ENCODE peak calls at places on chromosome 1, in eight cellular contexts. One of them, this sample, is unnamed.

GRCh38 chr1:41242645-41243171 is 602 bp upstream of the SCMH1 start:
- DNase-seq in upper lobe of right lung: no peak
- DNase-seq in NCI-H1092: no peak
- DNase-seq in iris pigment epithelial cell: no peak
- DNase-seq in T-helper 1 cell: no peak
- DNase-seq in naive thymus-derived CD4-positive, alpha-beta T cell: no peak
- DNase-seq in non-pigmented ciliary epithelial cell: no peak
- DNase-seq in HFF-Myc: no peak
- DNase-seq in this sample: no peak

GRCh38 chr1:41371630-41372599 is 10.7 kb downstream of the FOXO6 start:
- DNase-seq in upper lobe of right lung: peak
- DNase-seq in non-pigmented ciliary epithelial cell: no peak
- DNase-seq in HFF-Myc: peak
- DNase-seq in T-helper 1 cell: no peak
- DNase-seq in naive thymus-derived CD4-positive, alpha-beta T cell: no peak
- DNase-seq in iris pigment epithelial cell: no peak
- DNase-seq in NCI-H1092: peak
- DNase-seq in this sample: no peak

GRCh38 chr1:53693773-53694717 is 44.9 kb downstream of the GLIS1 start:
- DNase-seq in NCI-H1092: no peak
- DNase-seq in upper lobe of right lung: no peak
- DNase-seq in naive thymus-derived CD4-positive, alpha-beta T cell: no peak
- DNase-seq in T-helper 1 cell: no peak
- DNase-seq in HFF-Myc: peak
- DNase-seq in non-pigmented ciliary epithelial cell: no peak
- DNase-seq in iris pigment epithelial cell: peak
- DNase-seq in this sample: no peak

GRCh38 chr1:73781257-73781656 is 416.7 kb downstream of the LRRIQ3 start:
- DNase-seq in upper lobe of right lung: no peak
- DNase-seq in non-pigmented ciliary epithelial cell: no peak
- DNase-seq in naive thymus-derived CD4-positive, alpha-beta T cell: no peak
- DNase-seq in HFF-Myc: no peak
- DNase-seq in NCI-H1092: no peak
- DNase-seq in T-helper 1 cell: no peak
- DNase-seq in iris pigment epithelial cell: peak
- DNase-seq in this sample: no peak

GRCh38 chr1:30005972-30006619 is 717.3 kb downstream of the MATN1 start:
- DNase-seq in naive thymus-derived CD4-positive, alpha-beta T cell: no peak
- DNase-seq in T-helper 1 cell: no peak
- DNase-seq in non-pigmented ciliary epithelial cell: no peak
- DNase-seq in iris pigment epithelial cell: no peak
- DNase-seq in NCI-H1092: no peak
- DNase-seq in HFF-Myc: no peak
- DNase-seq in upper lobe of right lung: no peak
- DNase-seq in this sample: no peak

GRCh38 chr1:167455786-167456446 is 62.4 kb downstream of the CD247 start:
- DNase-seq in iris pigment epithelial cell: no peak
- DNase-seq in NCI-H1092: no peak
- DNase-seq in T-helper 1 cell: peak
- DNase-seq in upper lobe of right lung: no peak
- DNase-seq in non-pigmented ciliary epithelial cell: no peak
- DNase-seq in naive thymus-derived CD4-positive, alpha-beta T cell: no peak
- DNase-seq in HFF-Myc: no peak
- DNase-seq in this sample: peak

GRCh38 chr1:91768786-91769697 is 116.9 kb downstream of the TGFBR3 start:
- DNase-seq in HFF-Myc: no peak
- DNase-seq in T-helper 1 cell: no peak
- DNase-seq in non-pigmented ciliary epithelial cell: no peak
- DNase-seq in upper lobe of right lung: no peak
- DNase-seq in NCI-H1092: no peak
- DNase-seq in naive thymus-derived CD4-positive, alpha-beta T cell: no peak
- DNase-seq in iris pigment epithelial cell: peak
- DNase-seq in this sample: no peak

GRCh38 chr1:96955307-96956012 is 233.9 kb downstream of the PTBP2 start:
- DNase-seq in upper lobe of right lung: no peak
- DNase-seq in T-helper 1 cell: no peak
- DNase-seq in NCI-H1092: no peak
- DNase-seq in naive thymus-derived CD4-positive, alpha-beta T cell: no peak
- DNase-seq in non-pigmented ciliary epithelial cell: no peak
- DNase-seq in iris pigment epithelial cell: no peak
- DNase-seq in HFF-Myc: no peak
- DNase-seq in this sample: no peak

GRCh38 chr1:88088481-88088880 is 595.6 kb upstream of the PKN2 start:
- DNase-seq in naive thymus-derived CD4-positive, alpha-beta T cell: no peak
- DNase-seq in NCI-H1092: no peak
- DNase-seq in upper lobe of right lung: no peak
- DNase-seq in T-helper 1 cell: no peak
- DNase-seq in HFF-Myc: no peak
- DNase-seq in non-pigmented ciliary epithelial cell: no peak
- DNase-seq in iris pigment epithelial cell: no peak
- DNase-seq in this sample: no peak

GRCh38 chr1:10901091-10901893 is 104.8 kb upstream of the CASZ1 start:
- DNase-seq in T-helper 1 cell: no peak
- DNase-seq in naive thymus-derived CD4-positive, alpha-beta T cell: no peak
- DNase-seq in NCI-H1092: no peak
- DNase-seq in iris pigment epithelial cell: no peak
- DNase-seq in HFF-Myc: no peak
- DNase-seq in non-pigmented ciliary epithelial cell: no peak
- DNase-seq in upper lobe of right lung: peak
- DNase-seq in this sample: no peak

GRCh38 chr1:97901017-97901658 is 19.7 kb downstream of the DPYD start:
- DNase-seq in non-pigmented ciliary epithelial cell: no peak
- DNase-seq in upper lobe of right lung: no peak
- DNase-seq in T-helper 1 cell: no peak
- DNase-seq in NCI-H1092: no peak
- DNase-seq in iris pigment epithelial cell: peak
- DNase-seq in naive thymus-derived CD4-positive, alpha-beta T cell: no peak
- DNase-seq in HFF-Myc: no peak
- DNase-seq in this sample: no peak

GRCh38 chr1:36352910-36353878 is 29.7 kb upstream of the EVA1B start:
- DNase-seq in naive thymus-derived CD4-positive, alpha-beta T cell: no peak
- DNase-seq in NCI-H1092: no peak
- DNase-seq in upper lobe of right lung: no peak
- DNase-seq in T-helper 1 cell: no peak
- DNase-seq in iris pigment epithelial cell: peak
- DNase-seq in HFF-Myc: no peak
- DNase-seq in non-pigmented ciliary epithelial cell: no peak
- DNase-seq in this sample: no peak

GRCh38 chr1:244802041-244802440 is 33.4 kb upstream of the COX20 start:
- DNase-seq in non-pigmented ciliary epithelial cell: no peak
- DNase-seq in NCI-H1092: no peak
- DNase-seq in HFF-Myc: no peak
- DNase-seq in iris pigment epithelial cell: no peak
- DNase-seq in naive thymus-derived CD4-positive, alpha-beta T cell: no peak
- DNase-seq in upper lobe of right lung: no peak
- DNase-seq in T-helper 1 cell: no peak
- DNase-seq in this sample: no peak

GRCh38 chr1:6222644-6223043 is 13.1 kb downstream of the ICMT start:
- DNase-seq in HFF-Myc: no peak
- DNase-seq in T-helper 1 cell: no peak
- DNase-seq in non-pigmented ciliary epithelial cell: no peak
- DNase-seq in upper lobe of right lung: no peak
- DNase-seq in NCI-H1092: no peak
- DNase-seq in naive thymus-derived CD4-positive, alpha-beta T cell: no peak
- DNase-seq in iris pigment epithelial cell: peak
- DNase-seq in this sample: no peak

GRCh38 chr1:201982082-201982922 is at the start of gene RNPEP:
- DNase-seq in iris pigment epithelial cell: peak
- DNase-seq in T-helper 1 cell: peak
- DNase-seq in HFF-Myc: no peak
- DNase-seq in naive thymus-derived CD4-positive, alpha-beta T cell: peak
- DNase-seq in non-pigmented ciliary epithelial cell: no peak
- DNase-seq in NCI-H1092: peak
- DNase-seq in upper lobe of right lung: peak
- DNase-seq in this sample: peak

GRCh38 chr1:148353461-148354283 is 129.4 kb downstream of the PPIAL4G start:
- DNase-seq in naive thymus-derived CD4-positive, alpha-beta T cell: no peak
- DNase-seq in upper lobe of right lung: no peak
- DNase-seq in HFF-Myc: peak
- DNase-seq in iris pigment epithelial cell: peak
- DNase-seq in non-pigmented ciliary epithelial cell: peak
- DNase-seq in NCI-H1092: no peak
- DNase-seq in T-helper 1 cell: no peak
- DNase-seq in this sample: no peak

GRCh38 chr1:18972531-18972930 is 16.1 kb upstream of the IFFO2 start:
- DNase-seq in naive thymus-derived CD4-positive, alpha-beta T cell: no peak
- DNase-seq in non-pigmented ciliary epithelial cell: no peak
- DNase-seq in iris pigment epithelial cell: no peak
- DNase-seq in NCI-H1092: no peak
- DNase-seq in HFF-Myc: no peak
- DNase-seq in upper lobe of right lung: no peak
- DNase-seq in T-helper 1 cell: no peak
- DNase-seq in this sample: no peak

GRCh38 chr1:30126839-30127238 is 596.5 kb downstream of the MATN1 start:
- DNase-seq in NCI-H1092: peak
- DNase-seq in iris pigment epithelial cell: no peak
- DNase-seq in naive thymus-derived CD4-positive, alpha-beta T cell: no peak
- DNase-seq in non-pigmented ciliary epithelial cell: no peak
- DNase-seq in upper lobe of right lung: no peak
- DNase-seq in HFF-Myc: no peak
- DNase-seq in T-helper 1 cell: no peak
- DNase-seq in this sample: no peak

GRCh38 chr1:55378582-55378981 is 163.4 kb upstream of the USP24 start:
- DNase-seq in HFF-Myc: no peak
- DNase-seq in T-helper 1 cell: no peak
- DNase-seq in non-pigmented ciliary epithelial cell: no peak
- DNase-seq in iris pigment epithelial cell: peak
- DNase-seq in naive thymus-derived CD4-positive, alpha-beta T cell: no peak
- DNase-seq in upper lobe of right lung: peak
- DNase-seq in NCI-H1092: no peak
- DNase-seq in this sample: peak

GRCh38 chr1:3831689-3832088 is 25.3 kb downstream of the CEP104 start:
- DNase-seq in T-helper 1 cell: no peak
- DNase-seq in HFF-Myc: peak
- DNase-seq in iris pigment epithelial cell: peak
- DNase-seq in non-pigmented ciliary epithelial cell: no peak
- DNase-seq in naive thymus-derived CD4-positive, alpha-beta T cell: no peak
- DNase-seq in upper lobe of right lung: no peak
- DNase-seq in NCI-H1092: no peak
- DNase-seq in this sample: no peak

GRCh38 chr1:71049951-71050598 is 2.5 kb upstream of the PTGER3 start:
- DNase-seq in naive thymus-derived CD4-positive, alpha-beta T cell: no peak
- DNase-seq in non-pigmented ciliary epithelial cell: peak
- DNase-seq in T-helper 1 cell: no peak
- DNase-seq in upper lobe of right lung: no peak
- DNase-seq in iris pigment epithelial cell: peak
- DNase-seq in HFF-Myc: peak
- DNase-seq in NCI-H1092: peak
- DNase-seq in this sample: peak